ENCODE peak calls at places on chromosome 9, in five cellular contexts. One of them, this sample, is unnamed.

GRCh38 chr9:89154651-89155336 is 23.8 kb downstream of the SHC3 start:
- DNase-seq in brain microvascular endothelial cell: peak
- DNase-seq in left ventricle myocardium inferior: no peak
- DNase-seq in pancreas: no peak
- DNase-seq in right atrium auricular region: no peak
- DNase-seq in this sample: peak

GRCh38 chr9:35679766-35680330 is 6.1 kb downstream of the CA9 start:
- DNase-seq in brain microvascular endothelial cell: no peak
- DNase-seq in left ventricle myocardium inferior: no peak
- DNase-seq in pancreas: no peak
- DNase-seq in right atrium auricular region: no peak
- DNase-seq in this sample: no peak

GRCh38 chr9:111178361-111179043 is 140.2 kb upstream of the LPAR1 start:
- DNase-seq in brain microvascular endothelial cell: peak
- DNase-seq in left ventricle myocardium inferior: no peak
- DNase-seq in pancreas: no peak
- DNase-seq in right atrium auricular region: no peak
- DNase-seq in this sample: no peak

GRCh38 chr9:33740075-33740474 is 55.3 kb upstream of the PRSS3 start:
- DNase-seq in brain microvascular endothelial cell: no peak
- DNase-seq in left ventricle myocardium inferior: no peak
- DNase-seq in pancreas: no peak
- DNase-seq in right atrium auricular region: no peak
- DNase-seq in this sample: no peak

GRCh38 chr9:3906437-3907213 is 380.8 kb upstream of the RFX3 start:
- DNase-seq in brain microvascular endothelial cell: peak
- DNase-seq in left ventricle myocardium inferior: no peak
- DNase-seq in pancreas: no peak
- DNase-seq in right atrium auricular region: peak
- DNase-seq in this sample: peak

GRCh38 chr9:91047529-91047928 is 245.9 kb downstream of the SYK start:
- DNase-seq in brain microvascular endothelial cell: no peak
- DNase-seq in left ventricle myocardium inferior: no peak
- DNase-seq in pancreas: no peak
- DNase-seq in right atrium auricular region: peak
- DNase-seq in this sample: no peak

GRCh38 chr9:92608221-92609141 is 61.5 kb downstream of the IPPK start:
- DNase-seq in brain microvascular endothelial cell: no peak
- DNase-seq in left ventricle myocardium inferior: peak
- DNase-seq in pancreas: no peak
- DNase-seq in right atrium auricular region: no peak
- DNase-seq in this sample: no peak

GRCh38 chr9:101999441-101999840 is 261.0 kb upstream of the GRIN3A start:
- DNase-seq in brain microvascular endothelial cell: no peak
- DNase-seq in left ventricle myocardium inferior: no peak
- DNase-seq in pancreas: no peak
- DNase-seq in right atrium auricular region: no peak
- DNase-seq in this sample: no peak

GRCh38 chr9:136095028-136095494 is at the start of gene NACC2:
- DNase-seq in brain microvascular endothelial cell: peak
- DNase-seq in left ventricle myocardium inferior: peak
- DNase-seq in pancreas: peak
- DNase-seq in right atrium auricular region: no peak
- DNase-seq in this sample: no peak

GRCh38 chr9:35646583-35647265 is 4.0 kb downstream of the SIT1 start:
- DNase-seq in brain microvascular endothelial cell: peak
- DNase-seq in left ventricle myocardium inferior: peak
- DNase-seq in pancreas: peak
- DNase-seq in right atrium auricular region: peak
- DNase-seq in this sample: no peak

GRCh38 chr9:126722922-126723806 is 81.7 kb upstream of the ZBTB43 start:
- DNase-seq in brain microvascular endothelial cell: no peak
- DNase-seq in left ventricle myocardium inferior: peak
- DNase-seq in pancreas: no peak
- DNase-seq in right atrium auricular region: no peak
- DNase-seq in this sample: no peak

GRCh38 chr9:130453487-130453886 is 8.7 kb downstream of the ASS1 start:
- DNase-seq in brain microvascular endothelial cell: peak
- DNase-seq in left ventricle myocardium inferior: peak
- DNase-seq in pancreas: peak
- DNase-seq in right atrium auricular region: no peak
- DNase-seq in this sample: no peak

GRCh38 chr9:137411670-137412380 is 11.1 kb downstream of the EXD3 start:
- DNase-seq in brain microvascular endothelial cell: peak
- DNase-seq in left ventricle myocardium inferior: peak
- DNase-seq in pancreas: peak
- DNase-seq in right atrium auricular region: peak
- DNase-seq in this sample: peak

GRCh38 chr9:99173570-99174504 is 47.9 kb downstream of the ALG2 start:
- DNase-seq in brain microvascular endothelial cell: no peak
- DNase-seq in left ventricle myocardium inferior: no peak
- DNase-seq in pancreas: no peak
- DNase-seq in right atrium auricular region: no peak
- DNase-seq in this sample: no peak

GRCh38 chr9:13603916-13604315 is 324.4 kb upstream of the MPDZ start:
- DNase-seq in brain microvascular endothelial cell: no peak
- DNase-seq in left ventricle myocardium inferior: no peak
- DNase-seq in pancreas: no peak
- DNase-seq in right atrium auricular region: no peak
- DNase-seq in this sample: no peak

GRCh38 chr9:109856785-109857184 is 76.8 kb downstream of the PALM2AKAP2 start:
- DNase-seq in brain microvascular endothelial cell: peak
- DNase-seq in left ventricle myocardium inferior: peak
- DNase-seq in pancreas: no peak
- DNase-seq in right atrium auricular region: peak
- DNase-seq in this sample: no peak

DNA sequence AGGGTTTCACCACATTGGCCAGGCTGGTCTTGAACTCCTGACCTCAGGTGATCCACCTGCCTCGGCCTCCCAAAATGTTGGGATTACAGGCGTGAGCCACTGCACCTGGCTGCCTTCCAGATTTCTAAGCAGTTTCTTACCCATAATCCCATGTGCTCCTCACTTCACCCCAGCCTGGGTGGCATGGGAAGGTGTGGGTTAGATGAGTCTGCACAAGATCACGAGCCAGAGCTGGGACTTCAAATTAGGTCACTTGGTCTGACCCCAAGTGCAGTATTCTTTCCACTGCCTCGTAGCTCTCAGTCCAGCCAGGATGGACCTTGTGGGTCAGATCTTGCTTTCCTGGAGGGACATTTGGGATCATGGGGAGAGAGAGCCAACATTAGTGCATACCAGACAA is 37.5 kb upstream of the STRBP start:
- DNase-seq in brain microvascular endothelial cell: no peak
- DNase-seq in left ventricle myocardium inferior: no peak
- DNase-seq in pancreas: no peak
- DNase-seq in right atrium auricular region: no peak
- DNase-seq in this sample: no peak
- H3K27ac ChIP-seq in brain microvascular endothelial cell: no peak
- H3K27ac ChIP-seq in left ventricle myocardium inferior: no peak
- H3K27ac ChIP-seq in pancreas: no peak
- H3K27ac ChIP-seq in right atrium auricular region: no peak
- H3K27ac ChIP-seq in this sample: no peak

GRCh38 chr9:72858089-72858912 is 94.6 kb downstream of the ALDH1A1 start:
- DNase-seq in brain microvascular endothelial cell: peak
- DNase-seq in left ventricle myocardium inferior: no peak
- DNase-seq in pancreas: peak
- DNase-seq in right atrium auricular region: no peak
- DNase-seq in this sample: no peak

GRCh38 chr9:72855890-72856523 is 96.8 kb downstream of the ALDH1A1 start:
- DNase-seq in brain microvascular endothelial cell: no peak
- DNase-seq in left ventricle myocardium inferior: no peak
- DNase-seq in pancreas: no peak
- DNase-seq in right atrium auricular region: no peak
- DNase-seq in this sample: no peak

GRCh38 chr9:72855321-72855720 is 97.5 kb downstream of the ALDH1A1 start:
- DNase-seq in brain microvascular endothelial cell: no peak
- DNase-seq in left ventricle myocardium inferior: no peak
- DNase-seq in pancreas: no peak
- DNase-seq in right atrium auricular region: no peak
- DNase-seq in this sample: no peak

GRCh38 chr9:72856985-72857631 is 95.7 kb downstream of the ALDH1A1 start:
- DNase-seq in brain microvascular endothelial cell: peak
- DNase-seq in left ventricle myocardium inferior: no peak
- DNase-seq in pancreas: peak
- DNase-seq in right atrium auricular region: no peak
- DNase-seq in this sample: no peak

GRCh38 chr9:72857632-72858011 is 95.2 kb downstream of the ALDH1A1 start:
- DNase-seq in brain microvascular endothelial cell: no peak
- DNase-seq in left ventricle myocardium inferior: no peak
- DNase-seq in pancreas: no peak
- DNase-seq in right atrium auricular region: no peak
- DNase-seq in this sample: no peak
- H3K27ac ChIP-seq in brain microvascular endothelial cell: no peak
- H3K27ac ChIP-seq in left ventricle myocardium inferior: peak
- H3K27ac ChIP-seq in pancreas: no peak
- H3K27ac ChIP-seq in right atrium auricular region: peak
- H3K27ac ChIP-seq in this sample: no peak

GRCh38 chr9:121942313-121942712 is 150.8 kb downstream of the TTLL11 start:
- DNase-seq in brain microvascular endothelial cell: no peak
- DNase-seq in left ventricle myocardium inferior: no peak
- DNase-seq in pancreas: no peak
- DNase-seq in right atrium auricular region: no peak
- DNase-seq in this sample: no peak

GRCh38 chr9:121939643-121940042 is 153.5 kb downstream of the TTLL11 start:
- DNase-seq in brain microvascular endothelial cell: no peak
- DNase-seq in left ventricle myocardium inferior: no peak
- DNase-seq in pancreas: no peak
- DNase-seq in right atrium auricular region: no peak
- DNase-seq in this sample: no peak

GRCh38 chr9:121935744-121936143 is 157.4 kb downstream of the TTLL11 start:
- DNase-seq in brain microvascular endothelial cell: no peak
- DNase-seq in left ventricle myocardium inferior: no peak
- DNase-seq in pancreas: no peak
- DNase-seq in right atrium auricular region: no peak
- DNase-seq in this sample: no peak

GRCh38 chr9:121938621-121939020 is 154.5 kb downstream of the TTLL11 start:
- DNase-seq in brain microvascular endothelial cell: no peak
- DNase-seq in left ventricle myocardium inferior: no peak
- DNase-seq in pancreas: no peak
- DNase-seq in right atrium auricular region: no peak
- DNase-seq in this sample: no peak

GRCh38 chr9:121937248-121937647 is 155.9 kb downstream of the TTLL11 start:
- DNase-seq in brain microvascular endothelial cell: no peak
- DNase-seq in left ventricle myocardium inferior: no peak
- DNase-seq in pancreas: no peak
- DNase-seq in right atrium auricular region: no peak
- DNase-seq in this sample: no peak
- H3K27ac ChIP-seq in brain microvascular endothelial cell: no peak
- H3K27ac ChIP-seq in left ventricle myocardium inferior: no peak
- H3K27ac ChIP-seq in pancreas: no peak
- H3K27ac ChIP-seq in right atrium auricular region: no peak
- H3K27ac ChIP-seq in this sample: no peak

GRCh38 chr9:74847478-74848149 is 40.1 kb downstream of the TRPM6 start:
- DNase-seq in brain microvascular endothelial cell: no peak
- DNase-seq in left ventricle myocardium inferior: no peak
- DNase-seq in pancreas: no peak
- DNase-seq in right atrium auricular region: no peak
- DNase-seq in this sample: no peak

GRCh38 chr9:74848150-74848525 is 39.6 kb downstream of the TRPM6 start:
- DNase-seq in brain microvascular endothelial cell: no peak
- DNase-seq in left ventricle myocardium inferior: no peak
- DNase-seq in pancreas: no peak
- DNase-seq in right atrium auricular region: no peak
- DNase-seq in this sample: no peak

DNA sequence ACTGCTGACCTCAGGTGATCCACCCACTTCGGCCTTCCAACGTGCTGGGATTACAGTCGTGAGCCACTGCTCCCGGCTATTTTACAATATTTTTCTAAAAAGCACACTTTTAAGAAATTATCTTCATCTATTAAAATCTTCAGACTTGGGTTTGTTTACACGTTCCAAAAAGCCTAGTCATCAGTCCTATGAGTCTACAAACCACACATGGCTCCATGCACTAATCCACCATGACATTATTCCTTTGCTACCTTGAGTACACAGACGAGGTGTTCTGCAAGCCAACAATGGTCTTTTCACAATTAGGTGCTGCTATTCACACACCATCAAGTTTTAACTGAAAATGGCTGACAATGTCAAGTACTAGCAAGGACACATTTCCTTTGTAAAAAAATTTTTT is 41.0 kb downstream of the TRPM6 start:
- DNase-seq in brain microvascular endothelial cell: no peak
- DNase-seq in left ventricle myocardium inferior: no peak
- DNase-seq in pancreas: no peak
- DNase-seq in right atrium auricular region: no peak
- DNase-seq in this sample: no peak
- H3K27ac ChIP-seq in brain microvascular endothelial cell: no peak
- H3K27ac ChIP-seq in left ventricle myocardium inferior: no peak
- H3K27ac ChIP-seq in pancreas: no peak
- H3K27ac ChIP-seq in right atrium auricular region: no peak
- H3K27ac ChIP-seq in this sample: no peak

DNA sequence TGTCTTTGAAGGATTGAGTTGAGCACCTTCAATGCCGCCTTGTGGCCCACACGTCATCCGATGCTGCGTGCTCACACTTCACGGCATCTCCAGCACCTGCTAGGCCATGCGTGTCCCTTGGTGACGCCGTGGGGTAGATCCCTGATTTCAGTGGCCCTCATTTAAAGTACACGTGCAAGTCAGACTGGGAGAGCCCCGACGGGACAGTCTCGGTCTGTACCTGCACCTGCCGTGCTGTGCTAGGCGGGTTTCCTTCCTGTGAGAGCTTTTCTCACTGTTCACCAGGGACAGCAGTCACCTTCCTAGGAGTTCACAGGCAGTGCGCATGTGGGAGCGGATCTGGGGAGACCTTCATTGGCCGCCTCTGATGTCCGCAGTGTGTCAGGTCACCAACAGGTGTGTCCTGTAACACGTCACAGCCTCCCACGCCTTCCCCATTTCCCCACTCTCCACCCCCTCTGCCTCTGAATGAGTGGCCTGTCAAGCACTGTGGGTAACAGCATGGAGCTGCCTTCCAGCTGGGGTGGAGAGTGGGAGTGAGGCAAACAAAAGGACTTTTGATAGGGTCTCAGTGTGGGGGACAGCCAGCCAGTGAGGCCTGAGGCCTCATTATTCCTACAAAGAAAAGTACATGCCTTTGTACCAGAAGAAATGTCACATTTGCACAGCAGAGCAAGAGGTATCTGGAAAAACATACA is 236.4 kb downstream of the FANCC start:
- DNase-seq in brain microvascular endothelial cell: no peak
- DNase-seq in left ventricle myocardium inferior: no peak
- DNase-seq in pancreas: no peak
- DNase-seq in right atrium auricular region: no peak
- DNase-seq in this sample: no peak
- H3K27ac ChIP-seq in brain microvascular endothelial cell: no peak
- H3K27ac ChIP-seq in left ventricle myocardium inferior: peak
- H3K27ac ChIP-seq in pancreas: no peak
- H3K27ac ChIP-seq in right atrium auricular region: peak
- H3K27ac ChIP-seq in this sample: no peak

GRCh38 chr9:113520109-113520642 is 56.6 kb downstream of the RGS3 start:
- DNase-seq in brain microvascular endothelial cell: peak
- DNase-seq in left ventricle myocardium inferior: no peak
- DNase-seq in pancreas: peak
- DNase-seq in right atrium auricular region: no peak
- DNase-seq in this sample: peak
- H3K27ac ChIP-seq in brain microvascular endothelial cell: peak
- H3K27ac ChIP-seq in left ventricle myocardium inferior: peak
- H3K27ac ChIP-seq in pancreas: peak
- H3K27ac ChIP-seq in right atrium auricular region: peak
- H3K27ac ChIP-seq in this sample: peak